ENCODE peak calls at places on chromosomes 6 and 20, in nine cellular contexts. T, N, W, X, P, L, K, V and Y are unnamed samples.

GRCh38 chr6:13615802-13616140 is 636 bp downstream of the NOL7 start:
- DNase-seq in T (peak; percentile 48), N (peak; percentile 46), W (peak; percentile 77), X (peak; percentile 79), P (no peak), L (peak; percentile 39), K (no peak), V (no peak), Y (peak; percentile 76)

GRCh38 chr20:53948383-53949318 is 121.7 kb downstream of the BCAS1 start:
- DNase-seq in T (no peak), N (no peak), W (no peak), X (no peak), P (no peak), L (no peak), K (no peak), V (no peak), Y (no peak)

GRCh38 chr6:99241905-99242534 is 107.5 kb downstream of the FAXC start:
- DNase-seq in T (peak; percentile 7), N (peak; percentile 26), W (no peak), X (no peak), P (no peak), L (no peak), K (no peak), V (no peak), Y (no peak)

GRCh38 chr6:453152-453551 is 61.6 kb downstream of the IRF4 start:
- DNase-seq in T (no peak), N (peak; percentile 3), W (peak; percentile 72), X (peak; percentile 80), P (no peak), L (no peak), K (no peak), V (no peak), Y (no peak)

GRCh38 chr6:105985098-105985815 is 100.9 kb upstream of the PRDM1 start:
- DNase-seq in T (no peak), N (no peak), W (no peak), X (no peak), P (no peak), L (no peak), K (no peak), V (no peak), Y (no peak)

GRCh38 chr6:1604347-1604990 is 5.2 kb upstream of the FOXC1 start:
- DNase-seq in T (peak; percentile 57), N (peak; percentile 64), W (peak; percentile 95), X (peak; percentile 88), P (no peak), L (peak; percentile 38), K (peak; percentile 71), V (peak; percentile 79), Y (peak; percentile 95)

GRCh38 chr6:53437557-53438202 is 88.9 kb upstream of the ELOVL5 start:
- DNase-seq in T (peak; percentile 64), N (peak; percentile 89), W (no peak), X (no peak), P (peak; percentile 13), L (peak; percentile 58), K (peak; percentile 38), V (no peak), Y (no peak)

GRCh38 chr6:157760589-157761330 is 62.3 kb upstream of the SNX9 start:
- DNase-seq in T (no peak), N (peak; percentile 82), W (no peak), X (no peak), P (no peak), L (no peak), K (no peak), V (no peak), Y (no peak)

GRCh38 chr20:3162080-3162611 is 2.5 kb upstream of the FASTKD5 start:
- DNase-seq in T (no peak), N (no peak), W (no peak), X (no peak), P (no peak), L (no peak), K (no peak), V (no peak), Y (no peak)

DNA sequence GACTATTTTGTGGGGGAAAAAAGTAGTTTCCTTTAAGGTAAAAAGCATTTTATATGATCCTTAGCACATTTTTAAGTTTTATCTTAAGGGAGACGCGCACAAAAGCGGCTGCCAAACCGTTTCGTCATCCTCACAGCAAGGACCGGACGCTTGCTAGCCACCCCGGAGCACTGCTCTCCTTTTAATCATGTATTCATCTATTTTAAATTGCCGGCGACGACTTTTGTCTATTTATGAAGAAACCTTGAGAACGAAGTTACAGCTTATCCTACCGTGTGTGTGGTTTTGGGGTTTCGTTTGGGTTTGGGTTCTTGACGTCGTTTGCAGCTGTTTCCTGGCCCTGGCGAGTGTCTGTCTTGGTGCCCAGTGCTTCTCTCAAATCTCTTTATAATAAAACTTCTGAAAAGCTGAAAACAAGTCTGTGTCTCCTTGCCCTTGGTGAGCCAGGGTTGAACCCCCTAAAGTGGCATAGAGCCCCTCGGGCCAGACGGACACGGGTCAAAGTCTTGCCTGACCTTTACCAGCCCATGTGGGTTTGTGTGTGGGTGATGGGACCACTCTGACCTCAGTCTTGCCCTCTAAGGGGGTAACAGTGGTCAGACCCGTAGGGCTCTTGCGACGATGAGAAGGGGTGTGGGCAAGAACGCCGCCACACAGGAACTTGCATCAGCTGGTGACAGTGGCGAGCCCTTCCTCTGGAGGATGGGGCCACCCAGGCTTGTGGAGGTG is 117.6 kb downstream of the JPH2 start:
- DNase-seq in T (no peak), N (peak; percentile 34), W (no peak), X (no peak), P (no peak), L (peak; percentile 86), K (peak; percentile 84), V (peak; percentile 57), Y (no peak)
- H3K4me3 ChIP-seq in T (no peak overlapping the region), N (no peak overlapping the region), W (no peak overlapping the region), X (no peak overlapping the region), P (no peak overlapping the region), L (peak overlapping the region; percentile 20), K (peak overlapping the region; percentile 40), V (peak overlapping the region; percentile 60), Y (no peak overlapping the region)

GRCh38 chr20:44862286-44862685 is 23.2 kb upstream of the YWHAB start:
- DNase-seq in T (no peak), N (no peak), W (no peak), X (no peak), P (no peak), L (no peak), K (no peak), V (no peak), Y (no peak)
- H3K27ac ChIP-seq in T (no peak overlapping the region), N (no peak overlapping the region), W (no peak overlapping the region), X (peak overlapping the region; percentile 11), P (no peak overlapping the region), L (no peak overlapping the region), K (no peak overlapping the region), V (no peak overlapping the region), Y (peak overlapping the region; percentile 98)

DNA sequence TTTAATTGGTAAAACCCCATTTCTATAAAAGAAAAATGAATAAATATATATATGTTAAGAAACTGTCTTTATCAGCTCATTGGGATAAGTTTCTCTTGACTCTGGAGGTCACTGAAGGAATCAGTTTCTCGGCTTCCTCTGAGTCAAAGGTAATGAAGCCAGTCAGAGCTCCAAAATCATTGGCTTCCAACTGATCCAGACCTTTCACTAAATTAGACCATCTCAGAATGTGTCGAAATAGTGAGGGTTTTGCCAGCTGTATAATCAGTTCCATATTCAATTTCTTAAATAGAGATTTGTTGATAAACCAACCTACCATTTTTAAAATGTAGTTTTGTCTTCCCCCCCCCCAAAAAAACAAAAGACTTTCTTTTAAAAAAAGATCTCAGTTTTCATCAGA is 60.5 kb upstream of the SRSF6 start:
- DNase-seq in T (no peak), N (no peak), W (no peak), X (no peak), P (no peak), L (no peak), K (no peak), V (no peak), Y (no peak)
- H3K4me3 ChIP-seq in T (no peak overlapping the region), N (no peak overlapping the region), W (no peak overlapping the region), X (no peak overlapping the region), P (no peak overlapping the region), L (no peak overlapping the region), K (no peak overlapping the region), V (no peak overlapping the region), Y (no peak overlapping the region)

GRCh38 chr20:62595491-62595890 is 46.8 kb upstream of the SLCO4A1 start:
- DNase-seq in T (no peak), N (peak; percentile 44), W (no peak), X (peak; percentile 81), P (no peak), L (no peak), K (no peak), V (no peak), Y (no peak)

GRCh38 chr20:62597416-62598115 is 44.7 kb upstream of the SLCO4A1 start:
- DNase-seq in T (no peak), N (no peak), W (no peak), X (peak; percentile 48), P (no peak), L (no peak), K (no peak), V (no peak), Y (no peak)

GRCh38 chr20:62595069-62595468 is 47.2 kb upstream of the SLCO4A1 start:
- DNase-seq in T (no peak), N (no peak), W (no peak), X (no peak), P (no peak), L (no peak), K (no peak), V (no peak), Y (no peak)

GRCh38 chr20:62596921-62597320 is 45.4 kb upstream of the SLCO4A1 start:
- DNase-seq in T (no peak), N (no peak), W (no peak), X (peak; percentile 37), P (no peak), L (no peak), K (no peak), V (no peak), Y (no peak)

DNA sequence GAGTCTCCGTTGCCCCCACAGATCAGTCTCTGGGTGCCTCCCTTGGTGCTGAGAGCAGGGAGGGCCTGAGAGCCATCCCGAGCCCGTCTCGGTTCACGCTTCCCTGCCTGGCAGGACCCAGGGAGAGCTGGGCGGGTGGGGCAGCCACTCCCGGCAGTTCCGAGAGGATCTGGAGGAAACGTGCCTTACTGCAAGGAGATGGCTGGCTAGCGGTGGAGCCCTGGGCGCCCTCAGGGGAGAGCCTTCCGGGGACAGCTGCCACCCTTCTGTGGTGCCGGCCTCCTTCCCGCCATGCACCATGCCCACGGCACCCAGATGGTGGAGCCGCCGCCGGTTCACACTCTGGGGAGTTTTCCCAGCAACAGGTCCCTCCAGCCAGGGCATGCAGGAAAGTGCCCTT is 45.8 kb upstream of the SLCO4A1 start:
- DNase-seq in T (no peak), N (no peak), W (no peak), X (peak; percentile 41), P (no peak), L (no peak), K (no peak), V (no peak), Y (no peak)
- H3K27ac ChIP-seq in T (no peak overlapping the region), N (no peak overlapping the region), W (no peak overlapping the region), X (no peak overlapping the region), P (no peak overlapping the region), L (no peak overlapping the region), K (no peak overlapping the region), V (no peak overlapping the region), Y (no peak overlapping the region)

GRCh38 chr6:71412559-71412958 is 123.9 kb downstream of the OGFRL1 start:
- DNase-seq in T (no peak), N (no peak), W (no peak), X (no peak), P (no peak), L (no peak), K (no peak), V (no peak), Y (no peak)
- H3K4me3 ChIP-seq in T (no peak overlapping the region), N (no peak overlapping the region), W (no peak overlapping the region), X (no peak overlapping the region), P (no peak overlapping the region), L (no peak overlapping the region), K (no peak overlapping the region), V (no peak overlapping the region), Y (no peak overlapping the region)